ENCODE peak calls at places on chromosomes 12 and 14, in ten cellular contexts. M is right cardiac atrium; B is brain microvascular endothelial cell; Z is WERI-Rb-1; J is sigmoid colon; O is neural progenitor cell; H is AG04450; V is Peyer's patch; S is left ventricle myocardium inferior; L is naive thymus-derived CD4-positive, alpha-beta T cell. N is an unnamed sample.
A peak's percentile ranks its signal among the peaks of the same experiment; 100 is the strongest.

GRCh38 chr14:50619569-50620141 is 48.5 kb downstream of the SAV1 start:
- DNase-seq in M (no peak), B (peak; percentile 28), Z (no peak), J (no peak), O (peak; percentile 22), H (no peak), V (no peak), S (no peak), L (no peak), N (no peak)

GRCh38 chr12:132506328-132506727 is 16.4 kb downstream of the FBRSL1 start:
- DNase-seq in M (no peak), B (no peak), Z (no peak), J (no peak), O (no peak), H (no peak), V (no peak), S (no peak), L (no peak), N (no peak)

GRCh38 chr12:121205491-121205890 is 4.4 kb upstream of the P2RX4 start:
- DNase-seq in M (no peak), B (no peak), Z (no peak), J (no peak), O (no peak), H (no peak), V (no peak), S (no peak), L (no peak), N (no peak)

GRCh38 chr12:50248406-50248805 is 34.9 kb downstream of the LIMA1 start:
- DNase-seq in M (no peak), B (no peak), Z (no peak), J (no peak), O (no peak), H (no peak), V (no peak), S (no peak), L (no peak), N (no peak)

GRCh38 chr14:88668448-88669116 is 105.7 kb downstream of the ZC3H14 start:
- DNase-seq in M (no peak), B (no peak), Z (no peak), J (no peak), O (no peak), H (no peak), V (no peak), S (no peak), L (no peak), N (no peak)

GRCh38 chr12:47877081-47877480 is 27.7 kb downstream of the VDR start:
- DNase-seq in M (no peak), B (no peak), Z (no peak), J (no peak), O (no peak), H (no peak), V (no peak), S (no peak), L (no peak), N (no peak)

GRCh38 chr12:109595321-109595902 is 21.8 kb downstream of the MVK start:
- DNase-seq in M (no peak), B (no peak), Z (no peak), J (no peak), O (no peak), H (no peak), V (no peak), S (no peak), L (peak; percentile 13), N (no peak)

GRCh38 chr12:29242921-29243431 is 93.9 kb downstream of the FAR2 start:
- DNase-seq in M (no peak), B (no peak), Z (peak; percentile 23), J (no peak), O (no peak), H (no peak), V (no peak), S (no peak), L (no peak), N (no peak)

GRCh38 chr12:113933201-113933786 is 32.8 kb downstream of the RBM19 start:
- DNase-seq in M (peak; percentile 72), B (peak; percentile 89), Z (peak; percentile 92), J (no peak), O (peak; percentile 77), H (peak; percentile 32), V (no peak), S (no peak), L (no peak), N (no peak)

GRCh38 chr12:8065991-8066594 is at the start of gene C3AR1:
- DNase-seq in M (no peak), B (peak; percentile 53), Z (no peak), J (no peak), O (no peak), H (no peak), V (no peak), S (no peak), L (peak; percentile 66), N (no peak)

GRCh38 chr12:459050-459429 is 699 bp upstream of the B4GALNT3 start:
- DNase-seq in M (no peak), B (no peak), Z (no peak), J (no peak), O (no peak), H (no peak), V (no peak), S (no peak), L (no peak), N (no peak)

GRCh38 chr12:460301-461230 is 827 bp downstream of the B4GALNT3 start:
- DNase-seq in M (peak; percentile 78), B (no peak), Z (peak; percentile 18), J (no peak), O (peak; percentile 57), H (no peak), V (peak; percentile 61), S (no peak), L (peak; percentile 15), N (peak; percentile 72)

GRCh38 chr12:461425-461824 is 1.7 kb downstream of the B4GALNT3 start:
- DNase-seq in M (no peak), B (no peak), Z (no peak), J (no peak), O (no peak), H (no peak), V (peak; percentile 73), S (no peak), L (no peak), N (no peak)

GRCh38 chr12:457676-458075 is 2.1 kb upstream of the B4GALNT3 start:
- DNase-seq in M (no peak), B (no peak), Z (no peak), J (no peak), O (no peak), H (no peak), V (no peak), S (no peak), L (no peak), N (no peak)

DNA sequence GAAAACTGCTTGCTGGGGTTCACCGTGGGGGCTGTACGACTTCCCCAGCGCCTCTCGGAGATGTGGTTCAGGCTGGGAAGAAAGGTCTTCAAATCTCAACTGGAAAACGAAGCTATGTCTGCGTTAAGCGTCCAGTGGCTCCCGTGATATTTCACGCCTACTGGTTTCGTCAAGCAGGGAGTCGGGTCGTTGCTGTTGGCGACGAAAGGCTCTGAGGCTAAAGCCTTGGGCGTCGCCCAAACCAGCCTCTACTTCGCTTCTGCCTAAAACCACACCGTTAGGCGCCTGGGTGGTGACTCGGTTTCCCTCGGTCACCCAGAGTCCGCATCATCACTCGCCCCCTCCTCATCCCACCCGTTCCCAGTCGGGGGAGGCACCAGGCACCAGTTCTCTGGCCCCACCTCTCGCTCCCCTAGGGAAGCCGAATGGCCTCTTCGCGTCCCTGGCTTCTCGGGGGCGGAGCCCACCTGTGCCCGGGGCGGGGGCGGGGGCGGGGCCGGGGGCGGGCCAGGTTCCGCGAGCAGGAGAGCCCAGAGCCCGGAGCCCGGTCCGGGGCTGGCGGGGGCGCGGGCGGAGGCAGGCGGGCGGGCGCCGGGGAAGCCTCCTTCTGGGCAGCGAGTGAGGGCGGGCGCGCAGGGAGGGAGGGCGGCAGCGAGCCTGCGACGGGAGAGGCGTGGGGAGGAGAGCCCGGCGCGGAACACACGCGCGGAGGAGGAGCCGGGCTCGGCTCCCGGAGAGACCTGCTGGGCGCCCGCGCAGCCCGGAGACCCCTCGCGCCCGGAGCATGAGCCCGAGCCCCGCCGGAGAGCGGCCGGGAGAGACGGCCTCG is at the start of gene B4GALNT3:
- DNase-seq in M (peak; percentile 86), B (no peak), Z (peak; percentile 68), J (no peak), O (peak; percentile 86), H (no peak), V (peak; percentile 84), S (peak; percentile 61), L (peak; percentile 27), N (peak; percentile 57)
- H3K27ac ChIP-seq in M (peak within 1 kb of the TSS; percentile 72), B (no peak within 1 kb of the TSS), Z (peak within 1 kb of the TSS; percentile 29), J (no peak within 1 kb of the TSS), O (no peak within 1 kb of the TSS), H (no peak within 1 kb of the TSS), V (peak within 1 kb of the TSS; percentile 32), S (peak within 1 kb of the TSS; percentile 91), L (no peak within 1 kb of the TSS), N (peak within 1 kb of the TSS; percentile 86)

DNA sequence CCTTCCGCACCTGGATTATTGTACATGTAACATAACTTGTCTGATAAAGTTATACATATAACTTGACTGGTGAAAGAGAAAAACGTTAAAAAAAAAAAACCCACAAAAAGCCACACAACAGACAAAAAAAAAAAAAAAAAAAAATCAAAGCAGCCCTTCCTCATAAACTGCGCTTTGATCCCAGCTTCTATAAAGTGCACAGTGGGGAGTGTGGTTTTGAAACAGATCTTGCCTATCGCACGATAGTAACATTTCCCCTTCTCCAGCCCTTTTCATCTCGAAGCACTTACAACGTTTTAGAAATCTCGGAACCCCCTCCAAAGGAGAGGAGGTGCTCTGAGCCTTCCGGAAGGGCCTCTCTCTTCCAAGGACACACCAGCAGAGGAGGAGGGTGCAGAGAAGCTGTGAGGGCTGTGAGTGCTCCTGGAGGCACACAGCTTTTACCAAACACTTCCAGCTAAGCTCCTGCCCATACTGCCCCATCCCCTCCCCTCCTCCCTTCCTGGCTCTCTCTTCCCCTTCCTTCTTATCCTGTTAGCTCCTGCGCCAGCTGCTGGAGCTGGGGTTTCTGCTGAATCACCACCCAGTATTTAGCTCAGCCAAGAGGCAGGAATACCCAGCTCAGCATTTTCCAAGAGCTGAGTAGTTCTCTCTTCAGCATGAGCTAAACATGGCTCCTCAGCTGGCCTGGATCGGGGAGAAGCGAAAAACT is 28.4 kb downstream of the SLC7A8 start:
- DNase-seq in M (peak; percentile 91), B (peak; percentile 59), Z (peak; percentile 79), J (peak; percentile 95), O (peak; percentile 64), H (peak; percentile 77), V (no peak), S (peak; percentile 80), L (no peak), N (peak; percentile 96)
- H3K4me3 ChIP-seq in M (peak overlapping the region; percentile 2), B (no peak overlapping the region), Z (no peak overlapping the region), J (no peak overlapping the region), O (no peak overlapping the region), H (peak overlapping the region; percentile 36), V (no peak overlapping the region), S (peak overlapping the region; percentile 60), L (no peak overlapping the region), N (peak overlapping the region; percentile 57)

GRCh38 chr12:111057726-111058125 is 137.3 kb upstream of the MYL2 start:
- DNase-seq in M (no peak), B (no peak), Z (no peak), J (no peak), O (no peak), H (no peak), V (no peak), S (no peak), L (no peak), N (no peak)
- H3K27ac ChIP-seq in M (no peak overlapping the region), B (no peak overlapping the region), Z (no peak overlapping the region), J (no peak overlapping the region), O (no peak overlapping the region), H (no peak overlapping the region), V (peak overlapping the region; percentile 57), S (no peak overlapping the region), L (peak overlapping the region; percentile 48), N (no peak overlapping the region)

DNA sequence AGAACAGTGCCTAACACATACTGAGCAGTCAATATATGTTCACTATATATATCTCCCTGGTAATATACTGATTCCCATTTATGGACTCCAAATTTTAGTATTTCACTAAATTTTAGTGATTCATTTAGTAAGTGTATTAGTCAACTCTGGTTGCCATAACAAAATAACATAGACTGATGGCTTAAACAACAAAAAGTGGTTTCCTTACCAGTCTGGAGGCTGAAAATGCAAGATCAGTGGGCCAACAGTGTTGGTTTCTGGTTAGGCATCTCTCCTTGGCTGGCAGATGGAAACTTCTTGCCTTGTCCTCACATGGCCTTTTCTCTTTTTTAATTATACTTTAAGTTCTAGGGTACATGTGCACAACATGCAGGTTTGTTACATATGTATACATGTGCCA is 28.7 kb downstream of the SIX6 start:
- DNase-seq in M (no peak), B (no peak), Z (no peak), J (no peak), O (no peak), H (no peak), V (no peak), S (no peak), L (no peak), N (no peak)
- H3K4me3 ChIP-seq in M (no peak overlapping the region), B (no peak overlapping the region), Z (no peak overlapping the region), J (no peak overlapping the region), O (no peak overlapping the region), H (no peak overlapping the region), V (no peak overlapping the region), S (no peak overlapping the region), L (no peak overlapping the region), N (no peak overlapping the region)

N was measured in tibial artery.